ENCODE peak calls at places on chromosomes 16 and 17, in ten cellular contexts. W is uterus, H is fibroblast of lung, P is glutamatergic neuron, S is brain microvascular endothelial cell, A is lower leg skin, X is breast epithelium, I is testis, R is right atrium auricular region, U is BJ. L is an unnamed sample.

GRCh38 chr16:31427441-31428276 is 501 bp downstream of the COX6A2 start:
- DNase-seq in W (peak), H (no peak), P (peak), S (no peak), A (peak), X (no peak), I (peak), R (no peak), U (no peak), L (peak)

GRCh38 chr17:39573447-39574298 is 34.0 kb downstream of the NEUROD2 start:
- DNase-seq in W (peak), H (peak), P (peak), S (peak), A (peak), X (peak), I (peak), R (peak), U (peak), L (peak)

GRCh38 chr17:57288753-57289121 is 32.4 kb downstream of the MSI2 start:
- DNase-seq in W (no peak), H (no peak), P (no peak), S (no peak), A (no peak), X (no peak), I (no peak), R (no peak), U (no peak), L (no peak)

GRCh38 chr17:77160877-77161530 is 20.2 kb downstream of the SEC14L1 start:
- DNase-seq in W (no peak), H (no peak), P (no peak), S (no peak), A (no peak), X (no peak), I (no peak), R (no peak), U (no peak), L (no peak)

GRCh38 chr16:89534147-89534788 is 26.1 kb downstream of the SPG7 start:
- DNase-seq in W (no peak), H (no peak), P (no peak), S (no peak), A (no peak), X (no peak), I (no peak), R (no peak), U (no peak), L (no peak)

GRCh38 chr17:44794699-44795413 is 35.2 kb downstream of the GJC1 start:
- DNase-seq in W (no peak), H (peak), P (peak), S (peak), A (peak), X (no peak), I (no peak), R (no peak), U (peak), L (no peak)

GRCh38 chr16:57665541-57665940 is 2.6 kb upstream of the ADGRG3 start:
- DNase-seq in W (no peak), H (no peak), P (no peak), S (no peak), A (no peak), X (no peak), I (no peak), R (no peak), U (no peak), L (no peak)

GRCh38 chr16:74492976-74493375 is 71.7 kb upstream of the CLEC18B start:
- DNase-seq in W (no peak), H (no peak), P (no peak), S (no peak), A (no peak), X (no peak), I (no peak), R (no peak), U (no peak), L (no peak)

GRCh38 chr17:74833501-74834361 is 26.0 kb downstream of the GRIN2C start:
- DNase-seq in W (no peak), H (peak), P (peak), S (peak), A (peak), X (no peak), I (peak), R (no peak), U (no peak), L (peak)

GRCh38 chr16:67959520-67959919 is 8.9 kb downstream of the SLC12A4 start:
- DNase-seq in W (no peak), H (peak), P (no peak), S (no peak), A (no peak), X (no peak), I (peak), R (peak), U (peak), L (no peak)

GRCh38 chr17:42817866-42818265 is 6.2 kb downstream of the BECN1 start:
- DNase-seq in W (no peak), H (peak), P (no peak), S (peak), A (no peak), X (no peak), I (no peak), R (no peak), U (no peak), L (no peak)

GRCh38 chr17:29625037-29625750 is 2.5 kb upstream of the CORO6 start:
- DNase-seq in W (no peak), H (peak), P (no peak), S (no peak), A (no peak), X (no peak), I (no peak), R (no peak), U (no peak), L (no peak)

GRCh38 chr16:70437017-70437581 is 1.8 kb downstream of the ST3GAL2 start:
- DNase-seq in W (peak), H (peak), P (peak), S (peak), A (no peak), X (no peak), I (peak), R (no peak), U (peak), L (no peak)

GRCh38 chr16:2278956-2279800 is 11.3 kb upstream of the RNPS1 start:
- DNase-seq in W (no peak), H (no peak), P (no peak), S (no peak), A (no peak), X (no peak), I (no peak), R (no peak), U (no peak), L (no peak)

GRCh38 chr16:80250376-80250775 is 290.4 kb upstream of the DYNLRB2 start:
- DNase-seq in W (no peak), H (no peak), P (no peak), S (no peak), A (no peak), X (no peak), I (no peak), R (no peak), U (no peak), L (no peak)

GRCh38 chr17:17538417-17539391 is 42.5 kb upstream of the RASD1 start:
- DNase-seq in W (no peak), H (peak), P (no peak), S (no peak), A (no peak), X (no peak), I (no peak), R (no peak), U (no peak), L (no peak)

GRCh38 chr17:66373944-66374817 is 71.8 kb downstream of the PRKCA start:
- DNase-seq in W (no peak), H (peak), P (peak), S (no peak), A (no peak), X (no peak), I (peak), R (no peak), U (no peak), L (no peak)

GRCh38 chr16:50568187-50568830 is 20.1 kb downstream of the NKD1 start:
- DNase-seq in W (peak), H (no peak), P (no peak), S (no peak), A (no peak), X (no peak), I (no peak), R (no peak), U (no peak), L (peak)

GRCh38 chr17:49694847-49695697 is 12.7 kb downstream of the SLC35B1 start:
- DNase-seq in W (peak), H (no peak), P (peak), S (no peak), A (peak), X (no peak), I (peak), R (no peak), U (no peak), L (peak)

GRCh38 chr17:35089846-35090193 is 26.3 kb upstream of the RFFL start:
- DNase-seq in W (peak), H (peak), P (no peak), S (no peak), A (peak), X (no peak), I (peak), R (no peak), U (no peak), L (no peak)

GRCh38 chr17:61368832-61369468 is 30.7 kb upstream of the TBX2 start:
- DNase-seq in W (no peak), H (no peak), P (no peak), S (no peak), A (peak), X (no peak), I (no peak), R (no peak), U (no peak), L (no peak)

GRCh38 chr16:57646388-57647039 is 18.1 kb downstream of the ADGRG1 start:
- DNase-seq in W (no peak), H (no peak), P (no peak), S (no peak), A (no peak), X (no peak), I (no peak), R (no peak), U (no peak), L (no peak)

GRCh38 chr16:1870365-1871082 is 1.4 kb downstream of the MEIOB start:
- DNase-seq in W (no peak), H (peak), P (no peak), S (peak), A (no peak), X (no peak), I (no peak), R (no peak), U (no peak), L (no peak)

GRCh38 chr17:81566461-81567126 is 14.4 kb upstream of the FAAP100 start:
- DNase-seq in W (peak), H (peak), P (no peak), S (peak), A (no peak), X (peak), I (peak), R (peak), U (peak), L (no peak)

GRCh38 chr16:85055503-85056210 is 28.1 kb downstream of the KIAA0513 start:
- DNase-seq in W (peak), H (peak), P (no peak), S (peak), A (no peak), X (peak), I (peak), R (peak), U (no peak), L (peak)

GRCh38 chr16:85579199-85579598 is 33.9 kb upstream of the GSE1 start:
- DNase-seq in W (no peak), H (no peak), P (no peak), S (no peak), A (no peak), X (no peak), I (no peak), R (no peak), U (no peak), L (no peak)

GRCh38 chr16:2270588-2271470 is 2.9 kb upstream of the RNPS1 start:
- DNase-seq in W (no peak), H (no peak), P (no peak), S (no peak), A (no peak), X (no peak), I (no peak), R (no peak), U (no peak), L (no peak)

GRCh38 chr16:54077412-54077821 is 209.2 kb downstream of the IRX3 start:
- DNase-seq in W (no peak), H (peak), P (no peak), S (peak), A (no peak), X (no peak), I (no peak), R (no peak), U (no peak), L (no peak)

GRCh38 chr17:19578545-19578944 is 44.9 kb downstream of the SLC47A1 start:
- DNase-seq in W (peak), H (no peak), P (no peak), S (no peak), A (no peak), X (no peak), I (no peak), R (no peak), U (no peak), L (no peak)

GRCh38 chr16:1613240-1613639 is 1.1 kb downstream of the CRAMP1 start:
- DNase-seq in W (no peak), H (no peak), P (no peak), S (no peak), A (no peak), X (no peak), I (peak), R (no peak), U (no peak), L (no peak)

GRCh38 chr17:77231076-77231871 is 90.5 kb downstream of the SEC14L1 start:
- DNase-seq in W (no peak), H (no peak), P (no peak), S (no peak), A (no peak), X (no peak), I (no peak), R (no peak), U (no peak), L (no peak)

GRCh38 chr16:19697756-19698318 is 20.2 kb downstream of the KNOP1 start:
- DNase-seq in W (no peak), H (no peak), P (no peak), S (no peak), A (no peak), X (no peak), I (no peak), R (no peak), U (no peak), L (no peak)

GRCh38 chr16:89004209-89004831 is 27.3 kb upstream of the CBFA2T3 start:
- DNase-seq in W (no peak), H (no peak), P (no peak), S (no peak), A (no peak), X (no peak), I (peak), R (no peak), U (no peak), L (peak)

GRCh38 chr17:76700627-76701470 is 9.9 kb downstream of the MXRA7 start:
- DNase-seq in W (peak), H (peak), P (peak), S (peak), A (no peak), X (peak), I (peak), R (peak), U (peak), L (no peak)

GRCh38 chr17:76560036-76560876 is 20.4 kb downstream of the PRCD start:
- DNase-seq in W (no peak), H (no peak), P (no peak), S (no peak), A (no peak), X (no peak), I (no peak), R (no peak), U (no peak), L (no peak)

GRCh38 chr17:27674335-27674734 is 43.3 kb downstream of the LGALS9 start:
- DNase-seq in W (no peak), H (no peak), P (no peak), S (no peak), A (no peak), X (no peak), I (no peak), R (no peak), U (no peak), L (no peak)

GRCh38 chr17:7239091-7240027 is at the start of gene PHF23:
- DNase-seq in W (peak), H (peak), P (peak), S (peak), A (peak), X (peak), I (peak), R (peak), U (peak), L (peak)
- TF ChIP-seq CTCF in W (no peak), H (no peak), P (no peak), S (no peak), A (no peak), X (peak), I (peak), R (no peak), U (no peak), L (no peak)

DNA sequence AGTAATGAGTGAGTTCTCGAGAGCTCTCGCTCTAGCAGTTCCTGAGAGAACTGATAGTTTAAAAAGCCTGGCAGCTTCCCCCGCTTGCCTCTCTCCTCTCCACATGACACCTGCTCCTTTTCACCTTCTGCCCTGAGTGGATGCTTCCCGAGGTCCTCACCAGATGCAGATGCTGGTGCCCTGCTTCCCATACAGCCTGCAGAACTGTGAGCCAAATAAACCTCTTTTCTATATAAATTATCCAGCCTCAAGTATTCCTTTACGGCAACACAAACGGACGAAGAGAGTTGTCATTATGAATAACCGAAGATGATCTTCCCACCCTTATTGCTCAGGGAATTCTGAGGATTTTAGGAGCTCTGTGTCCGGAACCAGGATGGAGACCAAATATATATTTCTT is 41.9 kb upstream of the ZCCHC14 start:
- DNase-seq in W (no peak), H (no peak), P (no peak), S (no peak), A (no peak), X (no peak), I (no peak), R (no peak), U (no peak), L (no peak)
- TF ChIP-seq CTCF in W (no peak), H (no peak), P (no peak), S (no peak), A (no peak), X (no peak), I (no peak), R (no peak), U (no peak), L (no peak)

GRCh38 chr16:3780570-3780969 is 63.2 kb upstream of the TRAP1 start:
- DNase-seq in W (no peak), H (peak), P (no peak), S (peak), A (no peak), X (no peak), I (no peak), R (no peak), U (no peak), L (no peak)
- TF ChIP-seq CTCF in W (no peak), H (no peak), P (no peak), S (peak), A (no peak), X (no peak), I (no peak), R (no peak), U (no peak), L (no peak)

GRCh38 chr17:348692-349425 is 3.7 kb downstream of the RPH3AL start:
- DNase-seq in W (peak), H (peak), P (no peak), S (no peak), A (peak), X (no peak), I (peak), R (no peak), U (no peak), L (no peak)
- TF ChIP-seq CTCF in W (no peak), H (no peak), P (no peak), S (no peak), A (no peak), X (no peak), I (no peak), R (no peak), U (no peak), L (no peak)

DNA sequence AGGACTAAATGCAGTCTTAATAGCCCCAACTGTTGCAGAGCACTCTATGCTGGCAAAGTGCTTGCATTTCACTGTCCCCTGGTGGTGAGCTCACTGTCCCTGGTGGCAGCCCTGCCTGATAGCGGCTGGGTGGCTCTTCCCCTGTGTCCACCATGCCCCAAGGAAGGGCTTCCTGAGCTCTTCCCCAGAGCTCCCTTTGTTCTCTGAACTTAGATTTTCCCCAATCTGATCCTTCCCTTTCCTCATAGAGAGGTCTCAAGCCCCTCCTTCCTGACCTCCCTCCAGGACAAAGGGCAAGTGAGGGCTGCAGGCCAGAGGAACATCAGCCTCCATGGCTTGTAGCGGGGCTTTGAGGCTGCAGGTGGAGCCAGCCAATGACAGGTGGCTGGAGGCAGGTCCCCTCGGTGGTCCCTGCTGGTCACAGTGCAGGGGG is 17.0 kb downstream of the BEAN1 start:
- DNase-seq in W (no peak), H (no peak), P (no peak), S (no peak), A (peak), X (no peak), I (no peak), R (no peak), U (no peak), L (no peak)
- TF ChIP-seq CTCF in W (no peak), H (no peak), P (no peak), S (peak), A (no peak), X (no peak), I (no peak), R (peak), U (peak), L (no peak)

GRCh38 chr17:67500261-67500660 is 123.2 kb downstream of the PITPNC1 start:
- DNase-seq in W (no peak), H (no peak), P (no peak), S (no peak), A (no peak), X (no peak), I (no peak), R (no peak), U (no peak), L (no peak)
- TF ChIP-seq CTCF in W (no peak), H (no peak), P (no peak), S (no peak), A (no peak), X (no peak), I (no peak), R (no peak), U (no peak), L (no peak)